ENCODE peak calls at places on chromosomes 4 and X, in seven cellular contexts. U is IMR-90, J is upper lobe of left lung, W is HepG2, F is A549, Z is heart left ventricle, S is body of pancreas. B is an unnamed sample.

GRCh38 chr4:175431635-175432034 is 380.4 kb downstream of the GPM6A start:
- ATAC-seq in W (no peak), F (no peak), J (no peak), S (no peak), Z (no peak), U (no peak), B (no peak)

GRCh38 chr4:105624530-105624929 is 72.1 kb downstream of the ARHGEF38 start:
- ATAC-seq in F (no peak), S (peak; percentile 35), U (peak; percentile 48), W (no peak), Z (peak; percentile 37), J (no peak), B (no peak)

GRCh38 chrX:83845397-83845796 is 15.5 kb upstream of the CYLC1 start:
- ATAC-seq in J (no peak), U (peak; percentile 80), W (peak; percentile 80), F (no peak), S (no peak), Z (no peak), B (no peak)

GRCh38 chr4:7756561-7757355 is 182.9 kb downstream of the AFAP1 start:
- ATAC-seq in U (no peak), S (no peak), Z (no peak), F (peak; percentile 14), J (no peak), W (no peak), B (no peak)

GRCh38 chr4:48668254-48669017 is 111.6 kb downstream of the FRYL start:
- ATAC-seq in U (no peak), F (no peak), S (no peak), W (no peak), J (no peak), Z (peak; percentile 72), B (no peak)

GRCh38 chr4:112523008-112523440 is 7.0 kb upstream of the NEUROG2 start:
- ATAC-seq in U (peak; percentile 70), S (peak; percentile 82), J (no peak), W (peak; percentile 77), Z (peak; percentile 41), F (peak; percentile 35), B (no peak)

GRCh38 chr4:98506462-98507132 is 151.8 kb downstream of the TSPAN5 start:
- ATAC-seq in W (peak; percentile 28), J (no peak), Z (no peak), S (no peak), U (no peak), F (no peak), B (no peak)

GRCh38 chr4:109016200-109016599 is 253.3 kb upstream of the ETNPPL start:
- ATAC-seq in U (no peak), W (no peak), F (no peak), Z (no peak), S (no peak), J (peak; percentile 27), B (no peak)

GRCh38 chr4:89307185-89307445 is 485 bp downstream of the GPRIN3 start:
- ATAC-seq in F (no peak), J (no peak), W (no peak), Z (no peak), S (no peak), U (no peak), B (no peak)

GRCh38 chr4:138329506-138330070 is 87.4 kb upstream of the SLC7A11 start:
- ATAC-seq in U (no peak), J (no peak), F (no peak), Z (no peak), S (no peak), W (no peak), B (no peak)

GRCh38 chr4:2689825-2690700 is 66.1 kb downstream of the TNIP2 start:
- ATAC-seq in W (no peak), Z (peak; percentile 31), F (no peak), U (no peak), S (no peak), J (no peak), B (no peak)

GRCh38 chrX:480861-481417 is 94.2 kb upstream of the PPP2R3B start:
- ATAC-seq in W (peak; percentile 35), Z (no peak), S (no peak), U (no peak), J (no peak), F (no peak), B (no peak)

GRCh38 chrX:63993936-63994335 is 208.9 kb upstream of the ARHGEF9 start:
- ATAC-seq in J (no peak), W (no peak), F (no peak), Z (no peak), U (no peak), S (no peak), B (no peak)

GRCh38 chr4:181443003-181443402 is 800.2 kb upstream of the TENM3 start:
- ATAC-seq in Z (no peak), J (no peak), W (no peak), U (no peak), S (no peak), F (no peak), B (no peak)

GRCh38 chrX:71393919-71394318 is 27.8 kb downstream of the TAF1 start:
- ATAC-seq in Z (no peak), J (no peak), S (no peak), U (no peak), F (no peak), W (no peak), B (no peak)

GRCh38 chr4:13208558-13209193 is 275.5 kb downstream of the RAB28 start:
- ATAC-seq in F (no peak), W (no peak), J (no peak), S (no peak), U (no peak), Z (no peak), B (no peak)
- TF ChIP-seq CTCF in F (no peak), W (no peak), J (no peak), S (no peak), U (no peak), Z (no peak), B (no peak)

GRCh38 chr4:186724048-186724860 is 598 bp upstream of the FAT1 start:
- ATAC-seq in J (peak; percentile 52), F (peak; percentile 7), S (peak; percentile 63), Z (peak; percentile 67), U (no peak), W (peak; percentile 20), B (peak; percentile 46)

GRCh38 chr4:186724861-186725419 is 1.3 kb upstream of the FAT1 start:
- ATAC-seq in S (no peak), Z (no peak), W (no peak), U (no peak), J (no peak), F (no peak), B (no peak)

GRCh38 chr4:186725422-186726149 is 1.9 kb upstream of the FAT1 start:
- ATAC-seq in S (peak; percentile 66), U (peak; percentile 62), W (peak; percentile 74), Z (peak; percentile 79), F (peak; percentile 61), J (peak; percentile 87), B (peak; percentile 61)

GRCh38 chr4:186722856-186723206 is 825 bp downstream of the FAT1 start:
- ATAC-seq in W (no peak), J (no peak), S (no peak), U (no peak), F (no peak), Z (no peak), B (no peak)

GRCh38 chr4:186723207-186724047 is at the start of gene FAT1:
- ATAC-seq in U (peak; percentile 3), S (peak; percentile 69), J (peak; percentile 56), F (peak; percentile 21), W (peak; percentile 50), Z (peak; percentile 68), B (peak; percentile 60)
- TF ChIP-seq POLR2A in U (peak; percentile 82), S (peak; percentile 70), J (peak; percentile 49), F (peak; percentile 39), W (no peak), Z (no peak), B (peak; percentile 81)

DNA sequence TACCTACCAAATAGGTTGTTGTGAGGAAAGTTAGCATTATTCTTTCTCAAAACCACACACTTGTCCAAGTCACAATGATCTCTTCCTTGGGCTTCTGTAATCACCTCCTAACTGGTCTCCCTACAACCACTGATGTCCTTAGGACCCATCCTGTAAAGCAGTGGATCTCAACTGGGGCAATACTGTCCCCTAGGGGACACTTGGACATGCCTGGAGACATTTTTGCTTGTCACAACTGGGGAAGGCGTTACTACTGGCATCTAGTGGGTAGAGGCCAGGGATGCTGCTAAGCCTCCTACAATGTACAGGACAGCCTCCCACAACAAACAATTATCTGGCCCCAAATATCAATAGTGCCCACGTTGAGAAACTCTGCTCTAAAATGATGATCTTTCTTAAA is 118.7 kb upstream of the AP1S2 start:
- ATAC-seq in W (peak; percentile 74), S (no peak), J (peak; percentile 72), Z (peak; percentile 83), F (no peak), U (no peak), B (peak; percentile 33)
- TF ChIP-seq CTCF in W (peak; percentile 69), S (peak; percentile 34), J (peak; percentile 41), Z (peak; percentile 41), F (no peak), U (peak; percentile 31), B (peak; percentile 10)

GRCh38 chr4:99816611-99817309 is at the start of gene DAPP1:
- ATAC-seq in W (no peak), U (no peak), J (peak; percentile 77), S (no peak), F (no peak), Z (peak; percentile 59), B (peak; percentile 59)
- TF ChIP-seq POLR2A in W (no peak), U (no peak), J (no peak), S (no peak), F (no peak), Z (no peak), B (no peak)

GRCh38 chr4:157509286-157509685 is 288.8 kb downstream of the GRIA2 start:
- ATAC-seq in F (no peak), S (no peak), W (no peak), U (no peak), J (no peak), Z (no peak), B (no peak)

DNA sequence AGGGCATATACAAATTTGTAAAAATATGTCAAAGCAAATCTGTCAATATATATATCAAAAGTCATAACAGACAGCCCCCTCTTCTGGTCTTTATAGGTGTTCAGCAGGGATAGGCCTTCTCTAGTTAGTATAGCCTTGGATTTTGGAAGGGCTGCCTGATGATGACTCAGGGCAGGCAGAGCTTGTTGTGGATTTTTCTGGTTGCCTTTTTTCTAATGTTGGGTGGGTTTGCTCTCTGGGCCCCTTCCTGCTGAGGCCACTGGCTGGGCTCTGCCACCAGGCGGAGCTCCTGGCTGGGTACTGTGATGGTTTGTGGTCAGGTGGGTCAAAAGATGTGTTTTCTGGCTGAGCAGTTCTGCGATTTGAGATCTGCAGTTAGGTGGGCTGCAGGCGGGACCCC is 294.2 kb downstream of the GRIA2 start:
- ATAC-seq in J (no peak), W (peak; percentile 93), U (no peak), Z (no peak), S (no peak), F (no peak), B (no peak)
- TF ChIP-seq CTCF in J (no peak), W (peak; percentile 71), U (no peak), Z (no peak), S (peak; percentile 33), F (no peak), B (no peak)